ENCODE peak calls at places on chromosomes 12 and 14, in nine cellular contexts. D is iPS DF 6.9, V is A549, U is NCI-H510A, T is NB4, O is LoVo, A is AG04450, G is WERI-Rb-1, W is HFF-Myc. C is an unnamed sample.

GRCh38 chr12:112841891-112842290 is 50.3 kb downstream of the RPH3A start:
- DNase-seq in W (no peak), V (peak; percentile 61), G (no peak), U (no peak), O (no peak), D (no peak), T (no peak), A (no peak), C (no peak)

GRCh38 chr14:55581011-55581806 is 1.2 kb downstream of the KTN1 start:
- DNase-seq in A (no peak), O (peak; percentile 32), U (no peak), V (peak; percentile 44), G (peak; percentile 19), W (no peak), T (peak; percentile 68), D (no peak), C (peak; percentile 30)

GRCh38 chr12:85016423-85016822 is 19.7 kb downstream of the TSPAN19 start:
- DNase-seq in D (no peak), V (peak; percentile 78), U (no peak), O (peak; percentile 46), W (peak; percentile 72), G (no peak), T (peak; percentile 90), A (peak; percentile 61), C (no peak)

GRCh38 chr14:96938946-96939345 is 141.8 kb downstream of the VRK1 start:
- DNase-seq in W (no peak), T (no peak), A (no peak), V (no peak), D (peak; percentile 4), U (no peak), O (no peak), G (no peak), C (no peak)

GRCh38 chr14:105528197-105528858 is 1.9 kb downstream of the TMEM121 start:
- DNase-seq in U (peak; percentile 50), O (peak; percentile 80), A (peak; percentile 8), G (peak; percentile 73), V (peak; percentile 81), W (peak; percentile 17), T (peak; percentile 73), D (peak; percentile 20), C (peak; percentile 36)

GRCh38 chr14:103118019-103118662 is 5.1 kb upstream of the TNFAIP2 start:
- DNase-seq in G (no peak), D (no peak), V (no peak), T (peak; percentile 65), O (no peak), U (no peak), W (no peak), A (no peak), C (no peak)

GRCh38 chr12:92538970-92539749 is 163.6 kb upstream of the PLEKHG7 start:
- DNase-seq in W (peak; percentile 25), O (peak; percentile 29), V (peak; percentile 58), D (no peak), G (no peak), T (peak; percentile 98), A (peak; percentile 37), U (no peak), C (no peak)

GRCh38 chr12:52903855-52904508 is 894 bp downstream of the KRT8 start:
- DNase-seq in D (no peak), G (no peak), O (peak; percentile 81), W (no peak), T (peak; percentile 90), V (peak; percentile 64), U (peak; percentile 78), A (no peak), C (no peak)

GRCh38 chr12:67367843-67368242 is 98.7 kb downstream of the CAND1 start:
- DNase-seq in D (no peak), V (no peak), W (no peak), G (no peak), T (no peak), U (no peak), O (no peak), A (no peak), C (no peak)

C was measured in SK-N-DZ.